ENCODE peak calls at places on chromosomes 16 and 17, in five cellular contexts. R is HCT116, A is prostate gland, E is A549, I is ovary. Z is an unnamed sample.

GRCh38 chr16:88599092-88599733 is 29.0 kb downstream of the ZC3H18 start:
- DNase-seq in E (no peak), R (no peak), A (peak; percentile 16), I (peak; percentile 40), Z (peak; percentile 92)

GRCh38 chr16:72942021-72942420 is 105.9 kb downstream of the ZFHX3 start:
- DNase-seq in A (no peak), R (no peak), I (no peak), E (no peak), Z (no peak)

GRCh38 chr17:51120357-51120738 is 320 bp downstream of the SPAG9 start:
- DNase-seq in E (peak; percentile 56), R (no peak), I (no peak), A (peak; percentile 38), Z (no peak)

GRCh38 chr17:41061969-41062368 is 2.1 kb upstream of the KRTAP2-3 start:
- DNase-seq in R (no peak), I (no peak), E (peak; percentile 23), A (no peak), Z (no peak)

GRCh38 chr17:34850964-34851363 is 110.3 kb downstream of the CCT6B start:
- DNase-seq in R (no peak), I (no peak), E (no peak), A (no peak), Z (no peak)

GRCh38 chr17:21418446-21419298 is 42.5 kb downstream of the KCNJ12 start:
- DNase-seq in A (no peak), R (no peak), I (no peak), E (no peak), Z (no peak)

GRCh38 chr16:11356573-11357331 is 11.5 kb downstream of the RMI2 start:
- DNase-seq in E (peak; percentile 74), R (no peak), I (peak; percentile 81), A (no peak), Z (no peak)

GRCh38 chr16:55625843-55626242 is 29.9 kb upstream of the SLC6A2 start:
- DNase-seq in I (no peak), R (no peak), E (no peak), A (no peak), Z (no peak)

GRCh38 chr17:21283482-21284318 is 811 bp upstream of the MAP2K3 start:
- DNase-seq in R (peak; percentile 22), A (no peak), E (no peak), I (peak; percentile 30), Z (peak; percentile 44)

GRCh38 chr17:27473748-27474609 is 17.7 kb downstream of the KSR1 start:
- DNase-seq in R (no peak), E (no peak), I (no peak), A (peak; percentile 33), Z (no peak)

GRCh38 chr17:41334385-41334784 is 16.2 kb downstream of the KRT33A start:
- DNase-seq in E (no peak), I (no peak), R (no peak), A (no peak), Z (no peak)

GRCh38 chr17:77354721-77355455 is 214.1 kb downstream of the SEC14L1 start:
- DNase-seq in A (no peak), E (peak; percentile 66), R (no peak), I (peak; percentile 97), Z (peak; percentile 59)

GRCh38 chr17:8801135-8801840 is 2.1 kb upstream of the MFSD6L start:
- DNase-seq in I (no peak), E (no peak), A (no peak), R (no peak), Z (no peak)

GRCh38 chr17:8798176-8799000 is 777 bp downstream of the MFSD6L start:
- DNase-seq in I (no peak), R (no peak), A (no peak), E (no peak), Z (peak; percentile 84)

GRCh38 chr17:8800656-8801055 is 1.5 kb upstream of the MFSD6L start:
- DNase-seq in I (no peak), E (no peak), A (no peak), R (no peak), Z (no peak)

GRCh38 chr17:8799001-8799850 is at the start of gene MFSD6L:
- DNase-seq in E (no peak), I (no peak), R (no peak), A (no peak), Z (peak; percentile 71)

DNA sequence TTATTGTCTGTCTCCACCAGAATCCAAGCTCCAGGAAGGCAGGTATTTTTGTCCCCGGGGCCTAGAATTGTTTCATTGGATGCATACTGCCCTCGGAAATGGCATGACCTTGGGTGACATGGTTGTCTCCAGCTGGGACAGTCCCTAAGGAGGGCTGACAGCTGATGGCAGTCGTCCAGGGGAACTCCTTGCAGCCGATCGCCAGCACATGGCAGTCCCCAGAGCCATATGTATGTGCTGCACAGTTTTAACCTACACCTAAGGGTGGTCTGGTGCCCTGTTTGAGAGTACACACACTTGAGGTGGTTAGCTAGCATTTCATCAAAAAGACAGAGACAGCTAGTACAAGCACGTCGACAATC is 667 bp upstream of the MFSD6L start:
- DNase-seq in I (no peak), R (no peak), E (no peak), A (no peak), Z (peak; percentile 63)
- TF ChIP-seq POLR2A in I (no peak), R (no peak), E (no peak), A (no peak), Z (no peak)

DNA sequence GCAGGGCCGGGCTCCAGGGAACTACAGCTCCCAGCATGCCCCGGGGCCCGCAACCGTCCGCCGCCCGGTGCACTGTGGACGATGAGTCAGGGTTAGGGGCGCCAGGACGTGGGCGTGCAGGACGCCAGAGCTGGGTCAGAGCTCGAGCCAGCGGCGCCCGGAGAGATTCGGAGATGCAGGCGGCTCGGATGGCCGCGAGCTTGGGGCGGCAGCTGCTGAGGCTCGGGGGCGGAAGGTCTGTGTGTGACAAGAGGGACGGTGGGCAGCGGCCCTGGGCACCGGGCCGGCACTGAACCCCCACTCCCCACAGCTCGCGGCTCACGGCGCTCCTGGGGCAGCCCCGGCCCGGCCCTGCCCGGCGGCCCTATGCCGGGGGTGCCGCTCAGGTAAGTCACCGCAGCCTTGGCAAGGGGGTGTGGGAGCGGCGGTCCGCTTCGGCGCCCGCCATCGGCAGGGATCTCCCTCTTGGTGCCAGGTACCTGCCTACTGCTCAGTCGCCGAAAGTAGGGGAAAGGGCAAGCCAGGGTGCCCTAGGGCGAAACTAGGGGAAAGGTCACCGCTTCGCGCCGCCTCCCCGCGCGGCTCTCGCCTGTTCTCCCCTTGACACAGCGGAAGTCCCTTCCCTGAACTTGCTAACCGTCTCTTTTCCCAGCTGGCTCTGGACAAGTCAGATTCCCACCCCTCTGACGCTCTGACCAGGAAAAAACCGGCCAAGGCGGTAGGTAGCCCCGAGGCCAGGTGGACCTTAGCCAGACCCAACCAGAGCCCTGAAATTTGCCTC is at the start of the genes ACADVL and DLG4:
- DNase-seq in A (peak; percentile 88), E (peak; percentile 96), I (peak; percentile 95), R (no peak), Z (peak; percentile 99)
- TF ChIP-seq CTCF in A (no peak), E (no peak), I (peak; percentile 14), R (no peak), Z (no peak)

GRCh38 chr17:39151680-39152058 is 232 bp upstream of the PLXDC1 start:
- DNase-seq in E (no peak), I (no peak), R (no peak), A (no peak), Z (no peak)

GRCh38 chr17:39152134-39152884 is 872 bp upstream of the PLXDC1 start:
- DNase-seq in A (no peak), R (peak; percentile 28), I (peak; percentile 50), E (peak; percentile 54), Z (peak; percentile 88)

GRCh38 chr17:39150104-39150634 is 1.3 kb downstream of the PLXDC1 start:
- DNase-seq in I (no peak), E (no peak), R (no peak), A (no peak), Z (no peak)

GRCh38 chr17:39153541-39154111 is 2.2 kb upstream of the PLXDC1 start:
- DNase-seq in E (peak; percentile 94), I (peak; percentile 94), R (peak; percentile 69), A (peak; percentile 91), Z (peak; percentile 94)

GRCh38 chr17:39150795-39151679 is at the start of gene PLXDC1:
- DNase-seq in E (no peak), A (no peak), R (no peak), I (no peak), Z (no peak)
- H3K4me3 ChIP-seq in E (peak within 1 kb of the TSS; percentile 89), A (peak within 1 kb of the TSS; percentile 62), R (peak within 1 kb of the TSS; percentile 36), I (peak within 1 kb of the TSS; percentile 68), Z (peak within 1 kb of the TSS; percentile 8)

GRCh38 chr16:84819644-84820304 is at the start of gene CRISPLD2:
- DNase-seq in R (peak; percentile 81), A (peak; percentile 93), I (peak; percentile 95), E (peak; percentile 93), Z (peak; percentile 98)
- TF ChIP-seq POLR2A in R (peak; percentile 89), A (peak; percentile 91), I (peak; percentile 97), E (peak; percentile 95), Z (peak; percentile 87)

GRCh38 chr17:64145460-64145750 is 15.5 kb upstream of the ERN1 start:
- DNase-seq in E (no peak), A (no peak), I (no peak), R (no peak), Z (no peak)
- TF ChIP-seq CTCF in E (no peak), A (no peak), I (no peak), R (no peak), Z (no peak)

GRCh38 chr17:1727258-1727789 is 2.8 kb downstream of the WDR81 start:
- DNase-seq in E (no peak), A (no peak), R (no peak), I (no peak), Z (no peak)

GRCh38 chr17:1726626-1727257 is 2.2 kb downstream of the WDR81 start:
- DNase-seq in E (no peak), R (no peak), A (no peak), I (no peak), Z (no peak)

GRCh38 chr17:1724869-1725641 is 551 bp downstream of the WDR81 start:
- DNase-seq in A (no peak), I (peak; percentile 30), R (no peak), E (no peak), Z (peak; percentile 91)

GRCh38 chr17:1725642-1726511 is 1.4 kb downstream of the WDR81 start:
- DNase-seq in E (no peak), I (peak; percentile 34), A (no peak), R (no peak), Z (no peak)

DNA sequence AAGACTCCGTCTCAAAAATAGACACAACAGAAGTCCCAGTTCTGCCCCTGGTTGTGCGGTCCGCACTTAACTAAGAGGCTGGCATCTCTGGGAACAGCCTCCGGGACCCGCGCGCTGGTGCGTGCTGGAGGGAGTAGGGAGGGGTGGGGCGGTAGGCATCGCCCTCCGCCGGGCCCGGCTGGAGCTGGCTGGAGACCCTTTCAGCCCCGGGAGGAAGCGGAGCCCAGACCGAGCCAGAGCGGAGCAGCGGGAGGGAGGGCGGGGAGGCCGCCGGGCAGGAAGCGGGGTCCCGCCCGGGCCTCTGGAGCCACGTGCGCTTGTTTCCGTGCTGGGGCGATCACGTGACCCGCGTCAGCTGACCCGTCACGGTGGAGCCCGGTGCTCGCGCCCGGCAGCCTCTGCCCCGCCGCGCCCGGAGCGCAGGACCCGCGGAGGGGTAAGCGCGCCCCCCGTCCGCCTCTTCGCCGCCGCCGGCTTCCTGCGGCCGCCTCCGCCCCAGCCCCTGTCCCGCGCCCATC is at the start of gene WDR81:
- DNase-seq in A (peak; percentile 92), R (peak; percentile 48), E (peak; percentile 92), I (peak; percentile 93), Z (peak; percentile 91)
- H3K4me3 ChIP-seq in A (peak within 1 kb of the TSS; percentile 68), R (peak within 1 kb of the TSS; percentile 54), E (peak within 1 kb of the TSS; percentile 81), I (peak within 1 kb of the TSS; percentile 59), Z (peak within 1 kb of the TSS; percentile 84)

GRCh38 chr17:81222906-81223757 is at the start of gene CEP131:
- DNase-seq in E (peak; percentile 100), A (peak; percentile 99), R (peak; percentile 99), I (peak; percentile 99), Z (peak; percentile 100)
- TF ChIP-seq POLR2A in E (peak; percentile 87), A (peak; percentile 9), R (peak; percentile 51), I (no peak), Z (no peak)